ENCODE peak calls at places on chromosomes 4 and X, in six cellular contexts. F is heart right ventricle; M is cardiac muscle cell; Z is body of pancreas; V is CD8-positive, alpha-beta T cell; U is neuronal stem cell. Q is an unnamed sample.

GRCh38 chrX:15645266-15645665 is 19.3 kb downstream of the CLTRN start:
- DNase-seq in F (no peak), M (no peak), Z (no peak), V (no peak), U (no peak), Q (no peak)

GRCh38 chrX:54540289-54540688 is 10.3 kb downstream of the GNL3L start:
- DNase-seq in F (no peak), M (no peak), Z (no peak), V (no peak), U (no peak), Q (no peak)

GRCh38 chr4:151692821-151693504 is 67.8 kb downstream of the GATB start:
- DNase-seq in F (no peak), M (no peak), Z (no peak), V (no peak), U (no peak), Q (no peak)

GRCh38 chrX:20514358-20514757 is 247.6 kb upstream of the RPS6KA3 start:
- DNase-seq in F (no peak), M (no peak), Z (peak; percentile 2), V (no peak), U (no peak), Q (no peak)

GRCh38 chr4:140085924-140086323 is 68.1 kb downstream of the MAML3 start:
- DNase-seq in F (no peak), M (no peak), Z (no peak), V (no peak), U (no peak), Q (no peak)

GRCh38 chrX:21741869-21742701 is 15.8 kb downstream of the SMPX start:
- DNase-seq in F (no peak), M (peak; percentile 44), Z (no peak), V (no peak), U (no peak), Q (no peak)

GRCh38 chr4:138639018-138639876 is 376.3 kb upstream of the NOCT start:
- DNase-seq in F (no peak), M (no peak), Z (no peak), V (no peak), U (no peak), Q (no peak)

GRCh38 chrX:136192839-136193414 is 45.6 kb downstream of the FHL1 start:
- DNase-seq in F (no peak), M (no peak), Z (no peak), V (no peak), U (no peak), Q (no peak)

GRCh38 chr4:141501395-141501794 is 135.0 kb upstream of the IL15 start:
- DNase-seq in F (no peak), M (no peak), Z (no peak), V (no peak), U (no peak), Q (no peak)

GRCh38 chrX:39772057-39772832 is 325.5 kb downstream of the BCOR start:
- DNase-seq in F (no peak), M (peak; percentile 81), Z (peak; percentile 73), V (peak; percentile 57), U (no peak), Q (peak; percentile 48)

GRCh38 chr4:962231-963208 is 10.8 kb downstream of the DGKQ start:
- DNase-seq in F (peak; percentile 14), M (no peak), Z (no peak), V (no peak), U (no peak), Q (no peak)

GRCh38 chr4:30718021-30718888 is 1.9 kb upstream of the PCDH7 start:
- DNase-seq in F (peak; percentile 47), M (peak; percentile 80), Z (no peak), V (no peak), U (peak; percentile 67), Q (no peak)

GRCh38 chr4:143626134-143626859 is 74.2 kb downstream of the FREM3 start:
- DNase-seq in F (peak; percentile 46), M (no peak), Z (peak; percentile 51), V (no peak), U (no peak), Q (no peak)

GRCh38 chr4:143399113-143399949 is 62.7 kb downstream of the GAB1 start:
- DNase-seq in F (no peak), M (peak; percentile 39), Z (no peak), V (no peak), U (peak; percentile 32), Q (no peak)

GRCh38 chr4:2105559-2105958 is 46.4 kb downstream of the NAT8L start:
- DNase-seq in F (no peak), M (no peak), Z (no peak), V (no peak), U (no peak), Q (no peak)

GRCh38 chr4:166972071-166972470 is 262.2 kb downstream of the SPOCK3 start:
- DNase-seq in F (no peak), M (no peak), Z (no peak), V (no peak), U (no peak), Q (no peak)

DNA sequence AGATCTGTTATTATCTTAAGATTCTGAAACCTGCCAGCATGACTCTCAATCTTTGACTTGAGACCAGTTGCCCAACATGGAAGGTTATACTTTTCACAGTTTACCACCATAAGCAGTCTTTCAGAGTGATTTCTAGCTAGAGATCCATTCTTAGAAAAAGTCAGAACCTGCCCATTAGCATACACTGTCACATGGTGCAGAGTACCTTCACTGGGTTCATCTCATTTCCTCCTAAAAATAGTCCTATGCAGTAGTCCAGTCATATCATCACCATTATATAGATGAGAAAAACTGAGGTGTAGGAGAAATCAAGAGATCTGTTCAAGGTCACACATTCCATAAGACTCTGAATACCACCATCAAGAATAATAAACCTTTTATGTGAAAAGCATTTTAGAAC is 153.6 kb downstream of the AR start:
- DNase-seq in F (no peak), M (no peak), Z (no peak), V (no peak), U (no peak), Q (no peak)
- H3K27ac ChIP-seq in F (no peak overlapping the region), M (no peak overlapping the region), Z (no peak overlapping the region), V (no peak overlapping the region), U (no peak overlapping the region), Q (no peak overlapping the region)

GRCh38 chr4:105548483-105548882 is 3.9 kb upstream of the ARHGEF38 start:
- DNase-seq in F (no peak), M (no peak), Z (no peak), V (no peak), U (no peak), Q (no peak)
- H3K27me3 ChIP-seq in F (no peaks in the 10 kb centered on the region), M (peaks cover 64% of the 10 kb centered on the region), Z (no peaks in the 10 kb centered on the region), V (no peaks in the 10 kb centered on the region), U (no peaks in the 10 kb centered on the region), Q (no peaks in the 10 kb centered on the region)

GRCh38 chr4:182848685-182849084 is 68.5 kb downstream of the DCTD start:
- DNase-seq in F (no peak), M (no peak), Z (no peak), V (no peak), U (no peak), Q (no peak)
- H3K9me3 ChIP-seq in F (no peaks in the 10 kb centered on the region), M (no peaks in the 10 kb centered on the region), Z (peaks cover 3% of the 10 kb centered on the region), V (no peaks in the 10 kb centered on the region), U (no peaks in the 10 kb centered on the region), Q (peaks cover 5% of the 10 kb centered on the region)

GRCh38 chr4:173505924-173506779 is 23.9 kb downstream of the HAND2 start:
- DNase-seq in F (peak; percentile 66), M (peak; percentile 77), Z (peak; percentile 59), V (no peak), U (no peak), Q (peak; percentile 19)

GRCh38 chr4:173509031-173510001 is 20.7 kb downstream of the HAND2 start:
- DNase-seq in F (peak; percentile 72), M (peak; percentile 44), Z (no peak), V (no peak), U (no peak), Q (no peak)

GRCh38 chr4:173507471-173508385 is 22.3 kb downstream of the HAND2 start:
- DNase-seq in F (no peak), M (peak; percentile 50), Z (no peak), V (no peak), U (no peak), Q (no peak)

GRCh38 chr4:173506780-173507211 is 23.2 kb downstream of the HAND2 start:
- DNase-seq in F (peak; percentile 54), M (no peak), Z (no peak), V (no peak), U (no peak), Q (no peak)

DNA sequence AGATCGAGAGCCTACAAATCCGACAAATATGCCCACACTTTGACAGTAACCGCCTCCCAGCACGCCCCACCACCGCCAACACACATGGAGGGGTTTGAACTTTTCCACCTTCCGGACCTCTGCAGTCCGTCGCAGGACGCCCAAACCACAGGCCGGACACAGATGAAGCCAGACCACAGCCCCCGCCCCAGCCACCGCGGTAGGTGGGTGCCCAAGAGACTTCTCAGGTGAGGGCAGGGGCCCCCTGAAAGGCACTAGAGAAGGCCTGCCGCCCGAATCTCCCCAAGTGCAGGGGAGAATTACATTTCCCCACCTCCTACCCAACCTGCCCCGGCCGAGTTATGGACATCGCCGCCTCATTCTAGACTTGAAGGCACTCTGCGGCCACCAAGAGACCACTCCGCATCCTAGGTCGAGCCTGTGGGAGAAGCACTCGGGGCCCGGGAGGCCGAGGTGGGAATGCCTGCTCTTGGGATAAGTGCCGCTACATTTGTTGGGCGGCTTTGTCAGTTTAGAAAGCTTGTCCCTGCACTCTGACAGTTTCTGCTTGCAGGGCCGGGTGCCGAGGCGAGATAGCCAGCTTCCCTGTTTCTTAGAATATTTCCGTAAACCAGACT is 21.5 kb downstream of the HAND2 start:
- DNase-seq in F (no peak), M (peak; percentile 59), Z (no peak), V (no peak), U (no peak), Q (no peak)
- H3K27ac ChIP-seq in F (peak overlapping the region; percentile 90), M (peak overlapping the region; percentile 80), Z (no peak overlapping the region), V (no peak overlapping the region), U (no peak overlapping the region), Q (no peak overlapping the region)

Q was measured in CD4-positive, alpha-beta T cell.